ENCODE peak calls at places on chromosomes 12 and 14, in eight cellular contexts. Q, X, G, H, Z, O, K and U are unnamed samples.

GRCh38 chr14:81209187-81209836 is 11.4 kb downstream of the GTF2A1 start:
- DNase-seq in Q (no peak), X (no peak), G (no peak), H (no peak), Z (no peak), O (no peak), K (peak), U (no peak)

GRCh38 chr12:111753144-111753881 is 13.4 kb upstream of the ALDH2 start:
- DNase-seq in Q (peak), X (peak), G (peak), H (peak), Z (peak), O (peak), K (no peak), U (peak)

GRCh38 chr12:113988976-113989375 is 22.9 kb upstream of the RBM19 start:
- DNase-seq in Q (no peak), X (no peak), G (no peak), H (no peak), Z (no peak), O (no peak), K (no peak), U (no peak)

GRCh38 chr12:26736563-26737486 is 96.2 kb downstream of the ITPR2 start:
- DNase-seq in Q (no peak), X (peak), G (no peak), H (no peak), Z (peak), O (no peak), K (no peak), U (no peak)

GRCh38 chr12:44972746-44973421 is 78.0 kb downstream of the DBX2 start:
- DNase-seq in Q (peak), X (no peak), G (peak), H (peak), Z (peak), O (no peak), K (no peak), U (peak)

GRCh38 chr12:104108755-104109445 is 29.1 kb downstream of the NFYB start:
- DNase-seq in Q (peak), X (peak), G (peak), H (peak), Z (peak), O (peak), K (peak), U (peak)

GRCh38 chr12:69639400-69640016 is 28.8 kb upstream of the LRRC10 start:
- DNase-seq in Q (peak), X (peak), G (peak), H (peak), Z (peak), O (peak), K (peak), U (peak)

GRCh38 chr14:64974563-64974962 is 2.4 kb upstream of the RAB15 start:
- DNase-seq in Q (no peak), X (no peak), G (no peak), H (no peak), Z (no peak), O (no peak), K (no peak), U (peak)

GRCh38 chr12:49342066-49342913 is 4.4 kb upstream of the DNAJC22 start:
- DNase-seq in Q (peak), X (peak), G (peak), H (peak), Z (peak), O (peak), K (no peak), U (peak)

GRCh38 chr14:60622920-60623263 is 26.4 kb downstream of the SIX1 start:
- DNase-seq in Q (no peak), X (peak), G (no peak), H (no peak), Z (no peak), O (no peak), K (no peak), U (no peak)

GRCh38 chr12:59088673-59089072 is 168.4 kb upstream of the LRIG3 start:
- DNase-seq in Q (no peak), X (peak), G (no peak), H (no peak), Z (no peak), O (no peak), K (no peak), U (no peak)

GRCh38 chr12:14874882-14875281 is 10.8 kb downstream of the MGP start:
- DNase-seq in Q (no peak), X (peak), G (no peak), H (no peak), Z (no peak), O (no peak), K (no peak), U (no peak)

GRCh38 chr12:53418221-53418620 is 5.4 kb upstream of the AMHR2 start:
- DNase-seq in Q (no peak), X (no peak), G (no peak), H (no peak), Z (no peak), O (no peak), K (no peak), U (no peak)
- TF ChIP-seq USF2 in Q (no peak), X (no peak), G (no peak), H (no peak), Z (no peak), O (no peak), K (no peak), U (no peak)

GRCh38 chr14:70808402-70809237 is 693 bp downstream of the MAP3K9 start:
- DNase-seq in Q (no peak), X (no peak), G (peak), H (peak), Z (no peak), O (peak), K (no peak), U (peak)
- TF ChIP-seq USF2 in Q (no peak), X (no peak), G (no peak), H (no peak), Z (no peak), O (no peak), K (no peak), U (no peak)

GRCh38 chr12:130747867-130748740 is 32.0 kb upstream of the RIMBP2 start:
- DNase-seq in Q (peak), X (peak), G (peak), H (peak), Z (peak), O (peak), K (no peak), U (peak)
- TF ChIP-seq USF2 in Q (no peak), X (no peak), G (no peak), H (no peak), Z (no peak), O (no peak), K (no peak), U (no peak)

DNA sequence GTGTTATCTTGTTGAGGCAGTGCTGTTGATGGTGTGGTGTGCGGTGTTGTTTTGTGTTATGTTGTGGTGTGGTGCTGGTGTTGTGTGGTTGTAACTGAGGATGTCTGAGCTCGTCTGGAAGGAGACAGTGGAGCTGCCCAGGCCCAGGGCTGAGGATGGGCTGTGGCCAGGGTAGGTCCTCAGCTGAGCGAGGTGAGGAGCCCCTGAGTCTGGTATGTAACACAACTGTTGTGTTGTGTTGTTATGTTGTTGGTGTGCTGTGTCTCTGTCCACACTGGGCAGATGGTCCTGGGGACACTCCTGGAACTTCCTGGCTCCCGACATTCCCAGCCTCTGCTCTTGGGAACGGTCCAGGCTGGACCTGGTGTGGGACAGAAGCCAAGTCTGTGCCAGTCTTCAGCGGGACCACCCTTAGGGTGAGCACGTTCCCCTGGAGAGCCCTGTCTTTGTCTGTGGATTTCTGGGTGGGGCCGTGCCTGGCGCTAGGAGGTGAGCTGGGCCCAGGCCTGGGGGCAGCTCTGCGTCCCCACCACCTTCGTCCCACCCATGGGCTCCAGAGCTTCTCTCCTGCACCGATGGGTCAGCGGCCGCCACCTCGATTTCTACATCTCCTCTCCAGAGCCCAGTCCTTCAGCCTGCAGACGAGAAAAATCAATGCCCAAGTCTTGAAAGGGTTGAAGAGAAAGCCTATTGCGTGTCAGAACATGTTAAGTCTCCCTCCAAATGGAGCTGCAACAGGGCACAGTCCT is 27.4 kb upstream of the SFSWAP start:
- DNase-seq in Q (no peak), X (no peak), G (no peak), H (no peak), Z (no peak), O (no peak), K (no peak), U (no peak)
- TF ChIP-seq USF2 in Q (no peak), X (no peak), G (no peak), H (no peak), Z (no peak), O (no peak), K (no peak), U (no peak)

DNA sequence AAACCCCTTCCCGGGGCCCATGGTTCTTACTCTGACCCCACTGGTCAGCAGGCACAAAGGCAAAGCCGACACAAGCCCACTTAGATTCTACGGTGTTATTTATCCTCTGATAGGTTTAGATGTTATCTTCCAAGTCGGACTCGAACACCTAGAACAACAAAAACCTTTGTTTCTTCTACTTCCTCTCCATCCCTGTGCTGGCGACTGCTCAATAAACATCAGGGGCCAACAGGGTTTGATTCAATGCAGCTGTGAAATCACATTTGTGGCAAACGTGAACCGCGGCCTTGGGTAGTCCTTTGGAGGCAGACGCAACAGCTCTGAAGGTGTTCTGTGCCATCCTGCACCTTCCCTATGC is 87.1 kb downstream of the CHGA start:
- DNase-seq in Q (no peak), X (no peak), G (no peak), H (no peak), Z (peak), O (no peak), K (no peak), U (no peak)
- TF ChIP-seq USF2 in Q (no peak), X (no peak), G (no peak), H (no peak), Z (no peak), O (no peak), K (no peak), U (no peak)

DNA sequence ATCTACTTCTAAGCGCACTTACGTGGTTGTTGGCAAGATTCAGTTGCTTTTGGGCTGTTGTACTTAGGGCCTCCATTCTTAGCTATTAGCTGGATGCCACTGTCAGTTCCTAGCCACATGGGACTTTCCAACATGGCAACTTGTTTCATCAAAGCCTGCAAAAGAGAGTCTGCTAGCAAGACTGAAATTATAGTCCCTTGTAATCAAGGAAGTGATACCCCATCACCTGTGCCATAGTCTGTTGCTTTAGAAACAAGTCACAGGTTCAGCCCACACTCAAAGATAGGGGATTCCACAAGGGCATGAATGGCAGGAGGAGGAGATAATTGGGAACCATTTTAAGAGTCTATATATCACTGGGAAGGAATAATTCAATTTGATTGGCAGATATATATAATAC is 27.1 kb upstream of the SLC17A8 start:
- DNase-seq in Q (no peak), X (no peak), G (no peak), H (no peak), Z (no peak), O (no peak), K (peak), U (no peak)
- TF ChIP-seq USF2 in Q (no peak), X (no peak), G (no peak), H (no peak), Z (no peak), O (no peak), K (no peak), U (no peak)

GRCh38 chr12:106179086-106179485 is 40.3 kb upstream of the NUAK1 start:
- DNase-seq in Q (no peak), X (no peak), G (no peak), H (no peak), Z (peak), O (no peak), K (no peak), U (no peak)
- TF ChIP-seq USF2 in Q (no peak), X (no peak), G (no peak), H (no peak), Z (no peak), O (no peak), K (no peak), U (no peak)

GRCh38 chr12:85866929-85867776 is 6.9 kb upstream of the NTS start:
- DNase-seq in Q (peak), X (peak), G (peak), H (peak), Z (peak), O (no peak), K (no peak), U (no peak)

DNA sequence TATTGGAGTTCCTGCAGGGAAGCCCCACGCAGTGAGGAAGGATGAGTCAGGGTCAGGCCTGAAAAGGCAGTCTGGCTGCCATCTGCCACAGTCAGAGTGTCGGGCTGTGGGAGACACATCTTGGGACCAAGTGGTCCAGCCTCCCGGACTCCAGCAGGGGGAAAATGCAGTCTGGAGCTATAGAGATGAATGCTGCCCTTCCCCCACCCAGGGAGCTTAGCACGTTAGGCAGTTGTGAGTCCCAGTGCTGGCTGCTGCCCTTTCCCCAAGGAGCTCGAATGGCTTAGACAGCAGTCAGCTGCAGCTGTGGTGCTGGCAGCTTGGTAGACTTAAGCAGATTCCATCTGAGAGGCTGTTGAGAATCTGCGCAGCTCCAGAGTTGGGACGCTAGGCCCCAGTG is 8.2 kb upstream of the NTS start:
- DNase-seq in Q (no peak), X (no peak), G (no peak), H (no peak), Z (no peak), O (no peak), K (no peak), U (no peak)
- TF ChIP-seq USF2 in Q (no peak), X (no peak), G (no peak), H (no peak), Z (no peak), O (no peak), K (no peak), U (no peak)

DNA sequence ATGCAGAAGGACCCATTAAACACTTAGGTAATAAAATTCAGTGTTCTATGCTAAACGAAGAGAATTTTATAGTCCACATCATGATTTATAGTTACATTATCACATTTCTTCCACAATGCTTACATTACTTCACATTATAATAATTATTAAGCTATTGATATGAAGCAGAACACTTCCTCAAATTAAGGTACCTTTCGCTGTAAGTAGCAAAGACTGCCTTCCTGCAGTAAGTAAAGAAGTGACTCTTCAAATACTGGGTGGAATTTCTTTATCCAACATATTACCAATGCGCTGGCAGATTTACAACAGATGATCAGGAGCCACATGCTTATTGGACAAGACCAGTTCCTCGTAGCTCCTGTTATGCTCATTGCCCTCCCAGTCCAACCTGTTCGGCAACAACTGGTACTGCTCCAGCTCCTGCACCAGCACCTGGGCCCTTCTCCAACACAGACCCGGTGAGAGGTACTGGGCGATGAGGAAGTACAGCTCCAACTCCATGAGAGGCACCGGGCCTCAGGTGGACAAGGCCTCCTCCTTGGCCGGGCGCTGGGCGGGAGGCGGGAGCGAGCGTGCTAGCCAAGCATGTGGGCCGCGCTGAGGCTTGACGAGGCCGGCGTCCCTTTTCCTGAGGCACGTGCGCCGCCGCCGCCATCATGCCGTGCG is 210.7 kb upstream of the ATP2B1 start:
- DNase-seq in Q (no peak), X (no peak), G (no peak), H (no peak), Z (no peak), O (no peak), K (no peak), U (no peak)
- TF ChIP-seq USF2 in Q (no peak), X (no peak), G (no peak), H (no peak), Z (no peak), O (no peak), K (no peak), U (no peak)